ENCODE peak calls at places on chromosomes 13 and 19, in ten cellular contexts. G, I, X, E, K, U, M, A, S and B are unnamed samples.

GRCh38 chr19:49591731-49592485 is 926 bp downstream of the PRR12 start:
- DNase-seq in G (peak), I (peak), X (peak), E (peak), K (peak), U (no peak), M (no peak), A (no peak), S (peak), B (peak)

GRCh38 chr19:38706792-38707511 is 37.3 kb downstream of the CAPN12 start:
- DNase-seq in G (no peak), I (no peak), X (no peak), E (no peak), K (no peak), U (no peak), M (no peak), A (no peak), S (peak), B (no peak)

GRCh38 chr13:106230450-106230849 is 305.0 kb downstream of the EFNB2 start:
- DNase-seq in G (no peak), I (no peak), X (no peak), E (peak), K (peak), U (no peak), M (no peak), A (no peak), S (peak), B (no peak)

GRCh38 chr19:36707134-36707533 is 19.7 kb downstream of the ZNF567 start:
- DNase-seq in G (no peak), I (no peak), X (no peak), E (no peak), K (no peak), U (no peak), M (no peak), A (no peak), S (no peak), B (no peak)

GRCh38 chr13:98576963-98577822 is at the start of gene STK24:
- DNase-seq in G (peak), I (peak), X (peak), E (peak), K (peak), U (peak), M (peak), A (peak), S (peak), B (peak)

GRCh38 chr13:65856464-65856863 is 1373.7 kb downstream of the PCDH9 start:
- DNase-seq in G (no peak), I (no peak), X (no peak), E (peak), K (peak), U (no peak), M (no peak), A (no peak), S (peak), B (no peak)

GRCh38 chr19:12843999-12844732 is 5.9 kb downstream of the MAST1 start:
- DNase-seq in G (no peak), I (no peak), X (no peak), E (no peak), K (no peak), U (no peak), M (no peak), A (no peak), S (no peak), B (no peak)

GRCh38 chr13:110815471-110816204 is 99.2 kb downstream of the ANKRD10 start:
- DNase-seq in G (no peak), I (no peak), X (no peak), E (no peak), K (no peak), U (no peak), M (no peak), A (no peak), S (no peak), B (no peak)

GRCh38 chr19:51417107-51417806 is at the start of gene SIGLEC10:
- DNase-seq in G (peak), I (peak), X (peak), E (peak), K (no peak), U (peak), M (peak), A (no peak), S (no peak), B (no peak)

GRCh38 chr13:44044544-44045178 is 165.0 kb downstream of the LACC1 start:
- DNase-seq in G (no peak), I (no peak), X (no peak), E (no peak), K (no peak), U (no peak), M (no peak), A (no peak), S (peak), B (no peak)

GRCh38 chr13:113769881-113770280 is 10.9 kb downstream of the TMEM255B start:
- DNase-seq in G (no peak), I (no peak), X (no peak), E (no peak), K (no peak), U (no peak), M (peak), A (no peak), S (no peak), B (no peak)

GRCh38 chr13:110677731-110678545 is 28.0 kb downstream of the CARS2 start:
- DNase-seq in G (no peak), I (no peak), X (no peak), E (no peak), K (peak), U (peak), M (no peak), A (no peak), S (peak), B (no peak)

GRCh38 chr19:50315773-50316448 is 13.3 kb downstream of the KCNC3 start:
- DNase-seq in G (peak), I (peak), X (no peak), E (no peak), K (no peak), U (peak), M (no peak), A (no peak), S (no peak), B (peak)

GRCh38 chr13:107462501-107462900 is 752.8 kb downstream of the LIG4 start:
- DNase-seq in G (no peak), I (no peak), X (no peak), E (no peak), K (peak), U (no peak), M (no peak), A (no peak), S (peak), B (no peak)

GRCh38 chr13:46172531-46172991 is 9.4 kb downstream of the LCP1 start:
- DNase-seq in G (no peak), I (peak), X (no peak), E (no peak), K (no peak), U (no peak), M (no peak), A (no peak), S (no peak), B (no peak)

GRCh38 chr13:71864094-71864980 is 2.7 kb downstream of the DACH1 start:
- DNase-seq in G (peak), I (peak), X (peak), E (no peak), K (no peak), U (no peak), M (no peak), A (peak), S (peak), B (peak)

GRCh38 chr19:53877361-53877766 is 4.6 kb upstream of the PRKCG start:
- DNase-seq in G (no peak), I (no peak), X (no peak), E (peak), K (no peak), U (no peak), M (no peak), A (no peak), S (no peak), B (no peak)

DNA sequence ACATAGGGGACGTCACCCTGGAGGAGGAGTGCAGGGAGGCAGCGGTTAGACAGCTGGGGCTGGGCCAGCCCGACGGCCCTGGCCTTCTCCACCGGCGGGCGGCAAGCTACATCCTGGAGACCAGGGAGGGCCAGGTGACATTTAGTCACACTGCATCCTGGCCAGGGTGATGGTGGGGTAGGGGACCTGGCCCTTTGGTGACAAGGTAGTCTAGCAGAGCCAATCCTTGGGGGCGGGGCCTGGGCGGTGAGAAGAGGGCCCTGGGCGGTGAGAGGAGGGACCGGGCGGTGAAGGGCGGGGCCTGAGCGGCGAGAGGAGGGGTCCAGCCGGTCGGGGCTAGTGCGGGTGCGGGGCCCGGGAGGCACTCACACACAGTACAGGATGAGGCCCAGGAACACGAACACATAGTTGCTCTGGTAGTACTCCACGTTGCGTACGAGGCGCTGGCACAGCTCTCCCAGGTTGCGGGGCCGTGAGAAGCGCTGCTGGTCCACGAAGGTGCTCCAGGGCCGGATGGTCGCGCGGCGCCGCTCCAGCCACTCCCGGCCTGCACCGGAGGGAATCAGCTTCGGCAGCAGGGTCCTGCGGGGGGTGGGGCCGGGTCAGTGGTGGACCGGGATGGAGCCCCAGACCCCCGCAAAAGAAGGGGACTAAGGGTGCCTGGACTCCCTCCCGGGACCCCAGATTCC is 610 bp downstream of the RABAC1 start:
- DNase-seq in G (peak), I (peak), X (peak), E (peak), K (peak), U (peak), M (peak), A (peak), S (peak), B (peak)
- TF ChIP-seq CTCF in G (no peak), I (no peak), X (no peak), E (no peak), K (no peak), U (no peak), M (no peak), A (no peak), S (no peak), B (no peak)

DNA sequence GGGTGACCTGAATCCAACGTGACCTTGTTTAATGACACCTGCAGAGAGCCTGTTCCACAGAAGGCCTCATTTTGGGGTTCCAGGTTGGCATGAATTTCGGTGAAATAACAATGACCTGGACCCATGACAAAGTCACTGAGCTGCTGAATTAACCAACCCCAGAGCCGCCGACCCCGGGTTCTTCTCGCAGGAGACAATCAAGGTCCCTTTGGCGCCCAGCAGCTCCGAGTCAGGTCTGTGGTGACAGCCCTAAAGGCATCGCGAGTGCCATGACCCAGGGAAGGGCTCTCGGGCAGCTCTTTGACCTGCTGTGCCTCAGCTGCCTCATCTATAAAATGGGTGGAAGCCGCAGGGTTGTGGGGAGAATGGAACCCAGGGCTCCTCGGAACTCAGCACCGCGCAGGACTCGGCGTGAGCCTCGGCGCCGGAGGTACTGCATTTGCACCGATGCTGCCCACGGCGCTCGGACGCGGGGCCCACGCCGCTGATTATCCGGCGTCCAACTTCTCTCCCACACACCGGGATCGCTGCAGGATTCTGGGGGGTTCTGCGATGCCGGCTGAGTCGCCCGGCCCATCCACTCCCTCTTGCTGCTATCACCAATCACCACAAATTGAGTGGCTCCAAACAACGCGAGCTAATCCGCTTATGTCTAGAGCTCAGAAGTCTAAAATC is 5.7 kb downstream of the SHC2 start:
- DNase-seq in G (no peak), I (no peak), X (no peak), E (no peak), K (no peak), U (no peak), M (no peak), A (no peak), S (no peak), B (no peak)
- TF ChIP-seq CTCF in G (no peak), I (no peak), X (no peak), E (no peak), K (no peak), U (no peak), M (no peak), A (no peak), S (no peak), B (no peak)

DNA sequence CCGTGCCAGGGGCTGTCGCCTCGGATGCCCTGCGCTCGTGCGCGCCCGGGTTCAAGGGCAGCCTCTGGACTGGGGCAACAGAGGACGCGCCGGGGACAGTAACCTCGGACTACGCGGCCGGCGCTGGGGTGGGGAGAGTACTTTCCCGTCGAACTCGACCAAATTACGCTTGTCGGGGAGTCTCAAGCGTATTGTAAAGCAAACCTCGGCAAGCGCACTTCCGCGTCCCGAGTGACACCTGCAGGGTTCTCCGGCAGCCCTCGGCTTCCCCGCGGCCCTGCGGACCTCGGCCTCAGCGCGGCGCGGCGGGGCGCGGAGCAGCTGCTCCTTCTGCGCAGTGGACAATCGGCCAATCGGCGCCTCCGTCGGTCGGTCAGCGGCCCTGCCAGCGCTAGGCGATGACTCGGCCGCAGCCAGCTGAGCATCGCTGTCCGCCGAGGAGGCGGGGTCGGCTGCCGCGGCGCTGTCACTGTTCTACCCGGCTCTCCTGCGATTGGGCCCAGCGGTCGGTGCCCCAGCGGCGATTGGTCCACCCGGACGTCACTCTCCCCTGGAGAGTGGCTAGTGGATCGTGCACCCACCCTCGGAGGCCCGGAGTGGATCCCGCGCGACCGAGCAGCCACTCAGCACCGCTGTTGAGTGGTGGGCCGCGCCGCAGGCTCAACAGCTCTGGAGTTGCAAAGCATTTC is at the start of gene SLC46A3:
- DNase-seq in G (peak), I (peak), X (peak), E (peak), K (peak), U (peak), M (peak), A (peak), S (peak), B (peak)
- TF ChIP-seq CTCF in G (no peak), I (no peak), X (no peak), E (peak), K (peak), U (peak), M (peak), A (no peak), S (peak), B (no peak)

GRCh38 chr13:50285283-50285682 is 270.0 kb downstream of the KCNRG start:
- DNase-seq in G (no peak), I (no peak), X (no peak), E (no peak), K (no peak), U (no peak), M (no peak), A (no peak), S (no peak), B (no peak)
- TF ChIP-seq CTCF in G (no peak), I (no peak), X (no peak), E (no peak), K (no peak), U (no peak), M (no peak), A (no peak), S (no peak), B (no peak)

GRCh38 chr13:50170447-50171037 is 155.3 kb downstream of the KCNRG start:
- DNase-seq in G (no peak), I (peak), X (no peak), E (peak), K (peak), U (no peak), M (no peak), A (no peak), S (no peak), B (no peak)
- TF ChIP-seq CTCF in G (no peak), I (no peak), X (peak), E (peak), K (peak), U (no peak), M (no peak), A (peak), S (peak), B (no peak)

DNA sequence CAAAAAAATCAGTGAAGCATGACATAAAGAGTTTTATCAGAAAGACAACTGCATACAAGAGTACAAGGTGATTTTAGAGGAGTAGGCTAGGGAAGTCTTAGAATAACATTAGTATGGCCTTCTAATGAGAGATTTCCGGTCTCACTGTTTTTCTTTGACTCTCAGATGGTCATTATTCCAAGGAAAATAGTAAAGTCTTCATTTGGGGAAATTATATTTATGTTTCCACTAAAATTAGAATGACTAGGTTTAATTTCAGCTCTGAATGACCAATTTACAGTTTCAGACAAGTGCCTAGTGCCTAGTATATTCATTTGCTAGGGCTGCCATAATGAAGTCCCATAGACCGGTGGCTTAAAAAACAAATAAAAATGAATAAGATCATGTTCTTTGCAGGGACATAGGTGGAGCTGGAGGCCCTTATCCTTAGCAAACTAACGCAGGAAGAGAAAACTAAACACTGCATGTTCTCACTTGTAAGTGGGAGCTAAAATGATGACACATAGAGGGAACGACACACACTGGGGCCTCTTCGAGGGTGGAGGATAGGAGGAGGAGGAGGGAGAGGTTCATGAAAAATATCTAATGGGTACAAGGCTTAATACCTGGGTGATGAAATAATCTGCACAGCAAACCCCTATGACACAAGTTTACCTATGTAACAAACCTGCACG is 303.1 kb downstream of the PCDH9 start:
- DNase-seq in G (no peak), I (no peak), X (no peak), E (no peak), K (peak), U (no peak), M (no peak), A (no peak), S (peak), B (no peak)
- TF ChIP-seq CTCF in G (no peak), I (no peak), X (no peak), E (no peak), K (no peak), U (no peak), M (no peak), A (no peak), S (no peak), B (no peak)

GRCh38 chr13:102090532-102090931 is 311.3 kb downstream of the FGF14 start:
- DNase-seq in G (no peak), I (no peak), X (no peak), E (no peak), K (no peak), U (no peak), M (no peak), A (no peak), S (no peak), B (no peak)

GRCh38 chr13:102089177-102089576 is 312.7 kb downstream of the FGF14 start:
- DNase-seq in G (no peak), I (no peak), X (no peak), E (peak), K (no peak), U (no peak), M (no peak), A (no peak), S (no peak), B (no peak)

GRCh38 chr13:102089722-102090121 is 312.1 kb downstream of the FGF14 start:
- DNase-seq in G (no peak), I (no peak), X (no peak), E (no peak), K (no peak), U (no peak), M (no peak), A (no peak), S (no peak), B (no peak)

GRCh38 chr13:102091231-102091630 is 310.6 kb downstream of the FGF14 start:
- DNase-seq in G (peak), I (peak), X (no peak), E (no peak), K (no peak), U (no peak), M (no peak), A (no peak), S (peak), B (no peak)
- TF ChIP-seq CTCF in G (no peak), I (peak), X (no peak), E (no peak), K (no peak), U (no peak), M (no peak), A (no peak), S (peak), B (no peak)

DNA sequence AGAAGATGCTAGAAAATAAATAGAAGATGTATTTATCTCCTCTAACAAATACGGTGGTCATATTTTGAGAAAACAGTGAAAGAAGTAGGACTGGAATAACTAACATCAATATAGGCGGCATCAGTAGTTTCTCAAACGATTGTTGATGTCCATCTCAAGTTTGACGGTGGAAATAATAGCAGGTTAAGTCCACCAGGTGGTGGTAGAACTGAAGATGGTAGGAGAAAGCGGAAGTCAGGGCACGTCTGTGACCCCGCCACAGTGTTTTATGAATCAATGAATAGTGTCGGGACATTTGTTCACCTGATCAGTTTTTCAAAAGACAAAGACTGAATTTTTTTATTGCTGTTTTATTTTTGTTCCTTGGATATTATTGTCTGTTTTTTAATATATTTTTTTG is 706.4 kb upstream of the SLC10A2 start:
- DNase-seq in G (peak), I (peak), X (no peak), E (no peak), K (no peak), U (no peak), M (no peak), A (no peak), S (no peak), B (no peak)
- TF ChIP-seq CTCF in G (peak), I (peak), X (no peak), E (no peak), K (no peak), U (no peak), M (no peak), A (no peak), S (peak), B (peak)